ENCODE peak calls at places on chromosomes 1 and 21, in eight cellular contexts. I, J, W, D, Z, H, E and X are unnamed samples. For H3K9me3, the result is how much of the 10 kb centered on the place peaks cover.

GRCh38 chr1:10179751-10180150 is 30.6 kb upstream of the KIF1B start:
- DNase-seq in I (no peak), J (no peak), W (no peak), D (no peak), Z (no peak), H (no peak), E (no peak), X (no peak)

GRCh38 chr1:35505911-35506798 is 51.0 kb downstream of the KIAA0319L start:
- DNase-seq in I (peak), J (peak), W (no peak), D (peak), Z (no peak), H (peak), E (no peak), X (peak)

GRCh38 chr1:229260297-229260696 is 10.6 kb upstream of the RAB4A start:
- DNase-seq in I (no peak), J (no peak), W (no peak), D (no peak), Z (no peak), H (no peak), E (no peak), X (no peak)

GRCh38 chr1:224497714-224498573 is 63.3 kb upstream of the WDR26 start:
- DNase-seq in I (peak), J (no peak), W (peak), D (peak), Z (no peak), H (peak), E (no peak), X (no peak)

GRCh38 chr1:196136396-196136795 is 471.8 kb downstream of the KCNT2 start:
- DNase-seq in I (no peak), J (no peak), W (no peak), D (no peak), Z (no peak), H (no peak), E (no peak), X (no peak)

GRCh38 chr1:38153426-38154088 is 107.0 kb upstream of the POU3F1 start:
- DNase-seq in I (no peak), J (no peak), W (no peak), D (no peak), Z (no peak), H (no peak), E (no peak), X (no peak)

GRCh38 chr1:3349161-3349967 is 105.1 kb upstream of the ARHGEF16 start:
- DNase-seq in I (peak), J (no peak), W (no peak), D (no peak), Z (no peak), H (no peak), E (peak), X (peak)

GRCh38 chr1:148292915-148293314 is 140.8 kb upstream of the NBPF11 start:
- DNase-seq in I (no peak), J (no peak), W (no peak), D (no peak), Z (no peak), H (no peak), E (no peak), X (no peak)

GRCh38 chr1:225442156-225442555 is 14.3 kb upstream of the LBR start:
- DNase-seq in I (no peak), J (no peak), W (no peak), D (no peak), Z (no peak), H (no peak), E (no peak), X (no peak)

GRCh38 chr1:208595745-208596144 is 351.6 kb upstream of the PLXNA2 start:
- DNase-seq in I (no peak), J (peak), W (peak), D (no peak), Z (no peak), H (peak), E (no peak), X (no peak)

GRCh38 chr1:224116131-224116530 is 2.2 kb downstream of the FBXO28 start:
- DNase-seq in I (no peak), J (no peak), W (no peak), D (no peak), Z (no peak), H (no peak), E (no peak), X (no peak)

GRCh38 chr1:58577676-58578073 is 623 bp upstream of the TACSTD2 start:
- DNase-seq in I (no peak), J (no peak), W (no peak), D (no peak), Z (no peak), H (no peak), E (no peak), X (no peak)

GRCh38 chr21:16070207-16070651 is 340.4 kb downstream of the USP25 start:
- DNase-seq in I (no peak), J (peak), W (no peak), D (no peak), Z (no peak), H (no peak), E (no peak), X (no peak)

GRCh38 chr1:118821801-118822200 is 166.3 kb downstream of the TBX15 start:
- DNase-seq in I (no peak), J (no peak), W (no peak), D (no peak), Z (no peak), H (no peak), E (no peak), X (no peak)

GRCh38 chr1:211621471-211622198 is 42.7 kb upstream of the SLC30A1 start:
- DNase-seq in I (no peak), J (no peak), W (no peak), D (peak), Z (no peak), H (no peak), E (peak), X (peak)

GRCh38 chr21:17802568-17802967 is 16.6 kb downstream of the C21orf91 start:
- DNase-seq in I (no peak), J (no peak), W (no peak), D (no peak), Z (no peak), H (no peak), E (no peak), X (no peak)

GRCh38 chr1:236854602-236854978 is 59.5 kb downstream of the MTR start:
- DNase-seq in I (no peak), J (no peak), W (no peak), D (no peak), Z (no peak), H (no peak), E (no peak), X (no peak)

GRCh38 chr1:18469514-18469913 is 11.2 kb upstream of the KLHDC7A start:
- DNase-seq in I (no peak), J (no peak), W (no peak), D (no peak), Z (no peak), H (no peak), E (no peak), X (no peak)

GRCh38 chr1:27592191-27592590 is 11.8 kb downstream of the AHDC1 start:
- DNase-seq in I (no peak), J (no peak), W (no peak), D (no peak), Z (no peak), H (no peak), E (no peak), X (no peak)

GRCh38 chr1:9145021-9145668 is 16.2 kb upstream of the GPR157 start:
- DNase-seq in I (peak), J (no peak), W (peak), D (no peak), Z (no peak), H (peak), E (no peak), X (no peak)

GRCh38 chr21:45596704-45597318 is 46.7 kb upstream of the PCBP3 start:
- DNase-seq in I (peak), J (peak), W (peak), D (peak), Z (peak), H (peak), E (peak), X (peak)

GRCh38 chr1:39540504-39541031 is 36.0 kb downstream of the PABPC4 start:
- DNase-seq in I (peak), J (peak), W (no peak), D (peak), Z (no peak), H (peak), E (peak), X (no peak)

GRCh38 chr1:58592521-58593134 is 15.6 kb upstream of the TACSTD2 start:
- DNase-seq in I (peak), J (peak), W (peak), D (peak), Z (no peak), H (peak), E (peak), X (peak)

GRCh38 chr1:50976111-50976889 is 6.3 kb downstream of the CDKN2C start:
- DNase-seq in I (no peak), J (no peak), W (peak), D (no peak), Z (no peak), H (no peak), E (no peak), X (no peak)

GRCh38 chr21:39097335-39097861 is 85.9 kb downstream of the PSMG1 start:
- DNase-seq in I (no peak), J (no peak), W (no peak), D (peak), Z (no peak), H (no peak), E (no peak), X (no peak)

GRCh38 chr1:170071378-170071777 is 3.1 kb downstream of the KIFAP3 start:
- DNase-seq in I (no peak), J (no peak), W (no peak), D (no peak), Z (no peak), H (no peak), E (no peak), X (no peak)

GRCh38 chr1:9529190-9529589 is 10.1 kb upstream of the SLC25A33 start:
- DNase-seq in I (no peak), J (no peak), W (no peak), D (peak), Z (no peak), H (peak), E (no peak), X (no peak)

GRCh38 chr1:223755432-223755792 is 43.1 kb downstream of the CAPN2 start:
- DNase-seq in I (no peak), J (no peak), W (no peak), D (no peak), Z (no peak), H (no peak), E (no peak), X (no peak)

GRCh38 chr1:245715291-245715701 is 560.5 kb downstream of the KIF26B start:
- DNase-seq in I (no peak), J (no peak), W (no peak), D (no peak), Z (no peak), H (no peak), E (no peak), X (no peak)

GRCh38 chr1:25134307-25134706 is 98.0 kb downstream of the SYF2 start:
- DNase-seq in I (no peak), J (no peak), W (no peak), D (no peak), Z (no peak), H (no peak), E (no peak), X (no peak)

GRCh38 chr21:38311091-38311490 is 54.3 kb downstream of the KCNJ15 start:
- DNase-seq in I (no peak), J (no peak), W (no peak), D (no peak), Z (no peak), H (no peak), E (no peak), X (peak)

GRCh38 chr1:112887599-112888303 is 68.2 kb downstream of the SLC16A1 start:
- DNase-seq in I (no peak), J (no peak), W (no peak), D (no peak), Z (no peak), H (no peak), E (no peak), X (no peak)

GRCh38 chr1:26005392-26006105 is 7.7 kb upstream of the PAFAH2 start:
- DNase-seq in I (no peak), J (no peak), W (no peak), D (no peak), Z (no peak), H (no peak), E (no peak), X (no peak)

DNA sequence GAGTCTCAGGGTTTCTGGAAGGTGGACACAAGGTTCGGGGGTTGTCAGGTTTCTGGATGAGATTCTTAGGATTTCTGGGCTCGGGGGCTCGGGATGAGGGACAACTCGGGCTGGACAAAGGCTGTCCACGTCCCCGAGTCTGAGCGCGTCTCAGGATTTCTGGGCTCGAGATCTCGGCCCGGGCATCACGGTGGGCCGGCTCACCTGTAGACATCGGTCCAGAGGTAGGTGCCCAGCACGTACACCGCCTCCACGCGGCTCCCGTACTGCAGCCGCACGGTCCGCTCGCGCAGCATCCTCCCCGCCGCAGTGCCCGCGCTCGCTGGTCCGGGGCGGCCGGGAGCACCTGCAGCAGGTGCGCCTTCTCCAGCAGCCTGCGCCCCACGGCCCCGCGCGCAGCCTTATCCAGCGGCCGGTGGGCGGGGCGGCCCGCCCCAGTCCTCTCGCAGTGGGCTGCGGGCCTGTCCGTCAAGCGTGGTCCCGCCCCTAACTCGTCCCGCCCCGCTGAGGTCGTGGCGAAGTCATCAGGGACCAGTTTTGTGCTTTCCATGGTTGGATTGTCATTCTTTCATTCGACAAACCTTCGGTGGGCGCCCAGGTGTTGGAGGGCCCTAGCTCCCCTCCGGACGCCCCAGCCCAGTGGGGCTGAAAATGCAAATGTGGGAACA is at the start of gene PADI2:
- DNase-seq in I (peak), J (no peak), W (peak), D (peak), Z (peak), H (peak), E (peak), X (peak)
- TF ChIP-seq POLR2A in I (no peak), J (peak), W (no peak), D (peak), Z (no peak), H (no peak), E (no peak), X (peak)

DNA sequence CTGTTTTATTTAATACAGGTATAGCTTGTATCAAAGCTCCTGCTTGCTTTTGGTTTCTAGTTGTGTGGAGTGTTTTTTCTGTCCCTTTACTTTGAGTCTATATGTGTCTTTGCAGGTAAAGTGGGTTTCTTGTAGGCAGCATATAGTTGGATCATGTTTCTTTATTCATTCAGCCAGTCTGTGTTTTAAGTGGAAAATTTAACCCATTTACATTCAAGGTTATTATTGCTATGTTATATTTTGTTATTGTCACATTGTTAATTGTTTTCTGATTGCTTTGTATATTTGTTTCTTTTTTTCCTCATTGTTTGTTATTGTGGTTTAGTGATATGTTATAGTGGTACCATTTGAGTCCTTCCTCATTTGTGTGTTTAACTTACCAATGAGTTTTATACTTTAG is 26.7 kb downstream of the CLDN19 start:
- DNase-seq in I (no peak), J (no peak), W (no peak), D (no peak), Z (no peak), H (no peak), E (no peak), X (no peak)
- H3K9me3 ChIP-seq in I (under half), J (under half), W (under half), D (under half), Z (under half), H (under half), E (under half), X (under half)

GRCh38 chr1:44534771-44535170 is 129.7 kb downstream of the RNF220 start:
- DNase-seq in I (no peak), J (no peak), W (no peak), D (no peak), Z (no peak), H (no peak), E (no peak), X (no peak)
- H3K27ac ChIP-seq in I (no peak), J (no peak), W (no peak), D (no peak), Z (no peak), H (no peak), E (no peak), X (no peak)

GRCh38 chr1:102184477-102184876 is 187.8 kb upstream of the OLFM3 start:
- DNase-seq in I (no peak), J (no peak), W (no peak), D (no peak), Z (no peak), H (no peak), E (no peak), X (no peak)

GRCh38 chr1:102178483-102178882 is 181.8 kb upstream of the OLFM3 start:
- DNase-seq in I (no peak), J (no peak), W (no peak), D (no peak), Z (no peak), H (no peak), E (no peak), X (no peak)

GRCh38 chr1:102182603-102183260 is 186.0 kb upstream of the OLFM3 start:
- DNase-seq in I (no peak), J (no peak), W (no peak), D (no peak), Z (no peak), H (no peak), E (no peak), X (no peak)

GRCh38 chr1:102183711-102184110 is 187.0 kb upstream of the OLFM3 start:
- DNase-seq in I (no peak), J (no peak), W (no peak), D (no peak), Z (no peak), H (no peak), E (no peak), X (no peak)

GRCh38 chr1:102181341-102181740 is 184.6 kb upstream of the OLFM3 start:
- DNase-seq in I (no peak), J (no peak), W (no peak), D (no peak), Z (no peak), H (no peak), E (no peak), X (no peak)
- TF ChIP-seq POLR2A in I (no peak), J (no peak), W (no peak), D (no peak), Z (no peak), H (no peak), E (no peak), X (no peak)

DNA sequence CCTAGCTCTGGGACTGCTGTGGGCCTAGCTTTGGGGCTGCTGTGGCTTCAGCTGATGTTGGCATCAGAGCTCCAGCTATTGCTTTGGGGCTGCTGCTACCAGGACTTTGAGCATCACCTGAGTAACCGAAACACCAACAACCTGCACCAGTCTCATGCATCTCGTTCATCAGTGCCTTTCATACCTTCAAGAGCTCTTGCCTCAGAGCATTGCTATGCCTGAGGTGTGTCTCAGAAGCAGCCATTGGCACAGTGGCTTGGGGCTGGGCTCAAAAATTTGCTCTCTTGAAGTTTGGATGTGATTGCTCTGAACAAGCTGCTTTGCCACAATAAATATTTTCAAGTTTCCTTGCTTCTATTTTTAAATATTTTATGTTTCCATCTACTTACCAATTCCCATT is 6.7 kb upstream of the LCE2D start:
- DNase-seq in I (no peak), J (no peak), W (no peak), D (no peak), Z (no peak), H (no peak), E (no peak), X (no peak)
- H3K9me3 ChIP-seq in I (under half), J (under half), W (under half), D (under half), Z (under half), H (under half), E (under half), X (under half)

GRCh38 chr1:201285846-201286245 is 2.5 kb downstream of the PKP1 start:
- DNase-seq in I (no peak), J (no peak), W (no peak), D (no peak), Z (no peak), H (no peak), E (no peak), X (no peak)
- H3K27ac ChIP-seq in I (no peak), J (no peak), W (no peak), D (no peak), Z (peak), H (no peak), E (no peak), X (no peak)